ENCODE peak calls at places on chromosomes 11 and 22, in six cellular contexts. One of them, this sample, is unnamed.
A peak's percentile ranks its signal among the peaks of the same experiment; 100 is the strongest.

GRCh38 chr11:76626921-76627391 is 43.6 kb downstream of the LRRC32 start:
- DNase-seq in transverse colon: no peak
- DNase-seq in IMR-90: peak; percentile 29
- DNase-seq in endothelial cell: peak; percentile 1
- DNase-seq in SK-N-SH: no peak
- DNase-seq in choroid plexus epithelial cell: peak; percentile 38
- DNase-seq in this sample: no peak

GRCh38 chr11:109424893-109425292 is 2.9 kb downstream of the C11orf87 start:
- DNase-seq in IMR-90: no peak
- DNase-seq in endothelial cell: peak; percentile 41
- DNase-seq in choroid plexus epithelial cell: no peak
- DNase-seq in SK-N-SH: no peak
- DNase-seq in transverse colon: no peak
- DNase-seq in this sample: peak; percentile 79

GRCh38 chr11:45102810-45103621 is 43.4 kb upstream of the PRDM11 start:
- DNase-seq in transverse colon: peak; percentile 51
- DNase-seq in endothelial cell: peak; percentile 71
- DNase-seq in IMR-90: peak; percentile 88
- DNase-seq in SK-N-SH: peak; percentile 87
- DNase-seq in choroid plexus epithelial cell: peak; percentile 90
- DNase-seq in this sample: peak; percentile 37

GRCh38 chr11:55849037-55849436 is 10.5 kb downstream of the OR5D16 start:
- DNase-seq in SK-N-SH: no peak
- DNase-seq in IMR-90: no peak
- DNase-seq in endothelial cell: no peak
- DNase-seq in choroid plexus epithelial cell: no peak
- DNase-seq in transverse colon: no peak
- DNase-seq in this sample: no peak

GRCh38 chr11:32173435-32173834 is 82.6 kb downstream of the RCN1 start:
- DNase-seq in choroid plexus epithelial cell: peak; percentile 80
- DNase-seq in SK-N-SH: peak; percentile 48
- DNase-seq in IMR-90: peak; percentile 68
- DNase-seq in endothelial cell: peak; percentile 78
- DNase-seq in transverse colon: peak; percentile 61
- DNase-seq in this sample: peak; percentile 48

GRCh38 chr11:95563173-95563572 is 226.4 kb downstream of the FAM76B start:
- DNase-seq in SK-N-SH: no peak
- DNase-seq in endothelial cell: no peak
- DNase-seq in transverse colon: no peak
- DNase-seq in IMR-90: peak; percentile 21
- DNase-seq in choroid plexus epithelial cell: peak; percentile 21
- DNase-seq in this sample: no peak

GRCh38 chr22:41524283-41524682 is 20.0 kb downstream of the POLR3H start:
- DNase-seq in IMR-90: peak; percentile 78
- DNase-seq in SK-N-SH: no peak
- DNase-seq in endothelial cell: no peak
- DNase-seq in transverse colon: peak; percentile 59
- DNase-seq in choroid plexus epithelial cell: peak; percentile 81
- DNase-seq in this sample: no peak

GRCh38 chr22:35195821-35196220 is 61.5 kb upstream of the HMGXB4 start:
- DNase-seq in IMR-90: no peak
- DNase-seq in transverse colon: no peak
- DNase-seq in SK-N-SH: no peak
- DNase-seq in choroid plexus epithelial cell: no peak
- DNase-seq in endothelial cell: no peak
- DNase-seq in this sample: no peak

GRCh38 chr22:31829505-31829904 is 75.7 kb downstream of the DEPDC5 start:
- DNase-seq in choroid plexus epithelial cell: peak; percentile 92
- DNase-seq in transverse colon: no peak
- DNase-seq in IMR-90: peak; percentile 97
- DNase-seq in endothelial cell: no peak
- DNase-seq in SK-N-SH: peak; percentile 47
- DNase-seq in this sample: no peak

GRCh38 chr11:2517016-2517385 is 72.2 kb downstream of the KCNQ1 start:
- DNase-seq in SK-N-SH: peak; percentile 22
- DNase-seq in endothelial cell: peak; percentile 2
- DNase-seq in IMR-90: no peak
- DNase-seq in choroid plexus epithelial cell: no peak
- DNase-seq in transverse colon: peak; percentile 4
- DNase-seq in this sample: no peak

GRCh38 chr22:35567794-35568193 is 27.2 kb downstream of the RASD2 start:
- DNase-seq in IMR-90: no peak
- DNase-seq in transverse colon: no peak
- DNase-seq in choroid plexus epithelial cell: no peak
- DNase-seq in SK-N-SH: no peak
- DNase-seq in endothelial cell: no peak
- DNase-seq in this sample: no peak

GRCh38 chr11:61041755-61042518 is 60.4 kb upstream of the CD5 start:
- DNase-seq in endothelial cell: peak; percentile 54
- DNase-seq in IMR-90: no peak
- DNase-seq in SK-N-SH: no peak
- DNase-seq in transverse colon: peak; percentile 62
- DNase-seq in choroid plexus epithelial cell: peak; percentile 60
- DNase-seq in this sample: peak; percentile 17

GRCh38 chr11:23620617-23621016 is 760.3 kb upstream of the CCDC179 start:
- DNase-seq in endothelial cell: no peak
- DNase-seq in IMR-90: peak; percentile 34
- DNase-seq in choroid plexus epithelial cell: no peak
- DNase-seq in transverse colon: no peak
- DNase-seq in SK-N-SH: no peak
- DNase-seq in this sample: no peak

GRCh38 chr22:24096401-24097115 is 84.7 kb upstream of the SUSD2 start:
- DNase-seq in transverse colon: no peak
- DNase-seq in endothelial cell: no peak
- DNase-seq in SK-N-SH: no peak
- DNase-seq in choroid plexus epithelial cell: no peak
- DNase-seq in IMR-90: no peak
- DNase-seq in this sample: no peak

GRCh38 chr11:112584674-112585073 is 324.0 kb upstream of the PLET1 start:
- DNase-seq in choroid plexus epithelial cell: peak; percentile 28
- DNase-seq in SK-N-SH: no peak
- DNase-seq in transverse colon: no peak
- DNase-seq in endothelial cell: peak; percentile 44
- DNase-seq in IMR-90: no peak
- DNase-seq in this sample: no peak

GRCh38 chr22:40499187-40499753 is 128.9 kb downstream of the SGSM3 start:
- DNase-seq in transverse colon: no peak
- DNase-seq in IMR-90: peak; percentile 99
- DNase-seq in choroid plexus epithelial cell: peak; percentile 98
- DNase-seq in SK-N-SH: peak; percentile 14
- DNase-seq in endothelial cell: no peak
- DNase-seq in this sample: no peak

GRCh38 chr11:46554205-46555162 is 39.3 kb downstream of the AMBRA1 start:
- DNase-seq in SK-N-SH: no peak
- DNase-seq in choroid plexus epithelial cell: peak; percentile 73
- DNase-seq in endothelial cell: no peak
- DNase-seq in IMR-90: peak; percentile 80
- DNase-seq in transverse colon: no peak
- DNase-seq in this sample: no peak

GRCh38 chr11:76610871-76611475 is 59.6 kb downstream of the LRRC32 start:
- DNase-seq in choroid plexus epithelial cell: no peak
- DNase-seq in SK-N-SH: peak; percentile 84
- DNase-seq in transverse colon: no peak
- DNase-seq in endothelial cell: no peak
- DNase-seq in IMR-90: no peak
- DNase-seq in this sample: no peak

GRCh38 chr22:39686776-39687525 is 116.4 kb downstream of the CACNA1I start:
- DNase-seq in transverse colon: no peak
- DNase-seq in SK-N-SH: no peak
- DNase-seq in choroid plexus epithelial cell: no peak
- DNase-seq in endothelial cell: no peak
- DNase-seq in IMR-90: no peak
- DNase-seq in this sample: no peak

GRCh38 chr11:35571703-35572102 is 46.3 kb upstream of the PAMR1 start:
- DNase-seq in transverse colon: no peak
- DNase-seq in SK-N-SH: no peak
- DNase-seq in endothelial cell: no peak
- DNase-seq in choroid plexus epithelial cell: no peak
- DNase-seq in IMR-90: no peak
- DNase-seq in this sample: no peak

GRCh38 chr11:120928506-120929062 is 95.3 kb upstream of the TBCEL start:
- DNase-seq in choroid plexus epithelial cell: no peak
- DNase-seq in SK-N-SH: no peak
- DNase-seq in endothelial cell: no peak
- DNase-seq in transverse colon: no peak
- DNase-seq in IMR-90: no peak
- DNase-seq in this sample: no peak

GRCh38 chr11:120932305-120932905 is 91.5 kb upstream of the TBCEL start:
- DNase-seq in SK-N-SH: peak; percentile 85
- DNase-seq in transverse colon: no peak
- DNase-seq in IMR-90: no peak
- DNase-seq in choroid plexus epithelial cell: no peak
- DNase-seq in endothelial cell: no peak
- DNase-seq in this sample: no peak

GRCh38 chr11:120929664-120930154 is 94.2 kb upstream of the TBCEL start:
- DNase-seq in endothelial cell: peak; percentile 72
- DNase-seq in transverse colon: peak; percentile 41
- DNase-seq in SK-N-SH: peak; percentile 72
- DNase-seq in IMR-90: peak; percentile 26
- DNase-seq in choroid plexus epithelial cell: peak; percentile 62
- DNase-seq in this sample: peak; percentile 23

GRCh38 chr11:120929090-120929489 is 94.8 kb upstream of the TBCEL start:
- DNase-seq in endothelial cell: no peak
- DNase-seq in transverse colon: no peak
- DNase-seq in IMR-90: no peak
- DNase-seq in choroid plexus epithelial cell: no peak
- DNase-seq in SK-N-SH: no peak
- DNase-seq in this sample: no peak

DNA sequence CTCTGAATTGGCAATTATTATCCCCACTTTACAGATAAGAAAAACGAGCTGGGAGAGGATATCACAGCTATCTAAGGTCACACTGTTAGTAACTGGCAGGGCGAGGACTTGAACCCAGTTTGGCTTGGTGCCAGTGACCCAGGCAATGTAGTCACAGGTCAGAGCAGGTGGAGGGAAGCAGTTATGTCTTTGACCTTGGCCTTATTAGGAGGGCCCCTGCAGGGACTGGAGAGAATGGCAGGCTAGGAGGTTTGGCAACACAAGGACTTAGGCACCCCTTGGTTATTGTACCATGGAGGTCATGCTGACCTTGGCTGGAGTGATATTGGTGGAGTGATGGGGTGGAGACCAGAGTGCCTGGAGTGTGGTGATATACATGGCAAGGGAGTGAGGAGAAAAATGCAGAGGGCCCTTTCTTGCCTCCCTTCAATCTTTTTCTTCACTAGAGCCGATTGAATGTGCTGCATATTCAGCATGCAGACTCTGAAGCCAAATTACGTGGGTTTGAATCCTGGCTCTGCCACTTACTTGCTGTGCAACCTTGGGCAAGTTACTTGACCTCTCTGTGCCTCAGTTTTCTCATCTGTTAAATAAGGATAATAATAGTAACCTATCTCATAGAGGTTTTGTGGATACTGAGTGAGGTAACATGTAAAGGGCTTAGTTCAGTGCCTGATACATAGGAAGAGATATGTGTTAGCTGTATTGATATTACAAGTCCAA is 92.7 kb upstream of the TBCEL start:
- DNase-seq in endothelial cell: no peak
- DNase-seq in transverse colon: no peak
- DNase-seq in IMR-90: no peak
- DNase-seq in choroid plexus epithelial cell: no peak
- DNase-seq in SK-N-SH: no peak
- DNase-seq in this sample: no peak
- TF ChIP-seq CTCF in endothelial cell: peak; percentile 16
- TF ChIP-seq CTCF in transverse colon: no peak
- TF ChIP-seq CTCF in IMR-90: no peak
- TF ChIP-seq CTCF in choroid plexus epithelial cell: no peak
- TF ChIP-seq CTCF in SK-N-SH: no peak
- TF ChIP-seq CTCF in this sample: peak; percentile 14

DNA sequence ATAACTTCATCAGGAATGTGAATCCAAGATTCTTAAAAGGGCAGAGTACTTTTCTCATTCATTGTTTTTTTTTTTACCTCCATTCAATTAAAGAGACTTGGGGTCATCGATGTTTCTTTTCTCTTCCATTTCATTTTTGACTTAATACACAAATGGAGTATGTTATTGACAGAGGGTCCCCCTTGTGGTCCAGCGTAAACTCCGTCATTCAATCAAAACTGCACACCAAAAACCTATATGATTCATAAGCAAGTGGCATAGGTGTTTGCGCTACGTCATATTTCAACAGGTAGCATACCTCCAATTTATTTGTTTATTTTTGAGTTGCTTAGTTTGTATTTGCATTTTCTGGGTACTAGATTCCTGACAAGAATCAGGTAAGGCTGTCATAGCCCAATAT is 12.7 kb upstream of the FOLH1 start:
- DNase-seq in endothelial cell: no peak
- DNase-seq in choroid plexus epithelial cell: no peak
- DNase-seq in transverse colon: no peak
- DNase-seq in IMR-90: no peak
- DNase-seq in SK-N-SH: no peak
- DNase-seq in this sample: no peak
- TF ChIP-seq CTCF in endothelial cell: no peak
- TF ChIP-seq CTCF in choroid plexus epithelial cell: no peak
- TF ChIP-seq CTCF in transverse colon: no peak
- TF ChIP-seq CTCF in IMR-90: no peak
- TF ChIP-seq CTCF in SK-N-SH: no peak
- TF ChIP-seq CTCF in this sample: no peak

DNA sequence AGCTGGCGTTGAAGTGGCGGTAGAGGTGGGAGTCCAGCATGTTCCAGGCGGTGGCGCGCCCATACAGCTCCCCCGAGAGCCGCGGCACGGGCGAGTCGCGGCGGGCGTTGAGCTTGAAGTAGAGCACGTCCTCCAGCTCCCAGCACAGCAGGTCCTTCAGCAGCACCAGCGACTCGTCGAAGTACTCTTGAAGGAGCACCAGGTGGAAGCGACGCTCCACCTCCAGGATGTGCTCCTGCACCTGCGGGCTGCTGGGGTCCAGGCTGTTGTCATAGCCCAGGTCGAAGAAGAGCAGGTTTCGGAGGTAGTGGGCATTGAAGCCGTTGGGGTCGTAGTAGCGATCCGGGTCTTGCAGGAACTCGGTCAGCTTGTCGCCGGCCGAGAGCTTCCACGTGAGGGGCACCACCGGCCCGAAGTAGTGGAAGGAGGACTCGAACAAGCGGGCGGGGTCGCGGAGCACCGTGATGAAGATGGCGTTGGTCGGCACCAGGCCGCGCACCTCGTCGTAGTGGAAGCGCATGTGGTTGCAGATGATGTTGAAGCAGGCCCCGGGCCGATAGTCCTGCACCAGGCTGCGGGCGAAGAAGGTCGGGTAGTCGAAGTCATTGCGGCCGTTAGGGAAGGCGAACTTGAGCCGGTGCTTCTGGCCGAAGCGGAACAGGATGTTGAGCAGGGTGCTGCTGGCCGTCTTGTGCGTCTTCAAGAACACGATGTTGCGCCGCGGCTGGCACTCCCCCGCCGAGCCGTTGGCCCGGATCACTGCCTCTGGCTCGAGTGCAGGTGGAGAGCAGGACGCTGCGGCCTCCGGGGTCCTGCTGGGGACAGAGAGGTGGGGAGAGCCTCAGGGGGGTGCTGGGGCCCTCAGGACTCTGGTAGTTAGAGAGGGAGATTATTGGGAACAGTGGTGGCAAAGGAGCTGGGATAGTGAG is 9.0 kb upstream of the SEC14L6 start:
- DNase-seq in SK-N-SH: no peak
- DNase-seq in transverse colon: no peak
- DNase-seq in endothelial cell: no peak
- DNase-seq in IMR-90: no peak
- DNase-seq in choroid plexus epithelial cell: no peak
- DNase-seq in this sample: no peak
- TF ChIP-seq CTCF in SK-N-SH: peak; percentile 6
- TF ChIP-seq CTCF in transverse colon: no peak
- TF ChIP-seq CTCF in endothelial cell: no peak
- TF ChIP-seq CTCF in IMR-90: no peak
- TF ChIP-seq CTCF in choroid plexus epithelial cell: no peak
- TF ChIP-seq CTCF in this sample: no peak

GRCh38 chr11:132140056-132140455 is 769.6 kb downstream of the NTM start:
- DNase-seq in transverse colon: no peak
- DNase-seq in endothelial cell: no peak
- DNase-seq in SK-N-SH: no peak
- DNase-seq in choroid plexus epithelial cell: no peak
- DNase-seq in IMR-90: no peak
- DNase-seq in this sample: no peak
- TF ChIP-seq CTCF in transverse colon: no peak
- TF ChIP-seq CTCF in endothelial cell: peak; percentile 34
- TF ChIP-seq CTCF in SK-N-SH: no peak
- TF ChIP-seq CTCF in choroid plexus epithelial cell: peak; percentile 24
- TF ChIP-seq CTCF in IMR-90: no peak
- TF ChIP-seq CTCF in this sample: peak; percentile 35

This sample was measured in progenitor cell of endocrine pancreas.